ENCODE peak calls at places on chromosomes 2 and 18, in four cellular contexts. C is left ventricle myocardium inferior, K is upper lobe of left lung, Z is sigmoid colon. J is an unnamed sample.

GRCh38 chr2:222424281-222424728 is at the start of gene SGPP2:
- DNase-seq in C (peak; percentile 20), Z (no peak), K (peak; percentile 91), J (no peak)

GRCh38 chr2:208183526-208183925 is 6.3 kb downstream of the C2orf80 start:
- DNase-seq in K (no peak), Z (no peak), C (no peak), J (no peak)

GRCh38 chr2:118061135-118061955 is 26.9 kb upstream of the INSIG2 start:
- DNase-seq in Z (no peak), K (no peak), C (no peak), J (no peak)

GRCh38 chr2:39379643-39380524 is 57.2 kb downstream of the MAP4K3 start:
- DNase-seq in K (no peak), C (no peak), Z (no peak), J (no peak)

GRCh38 chr2:176003958-176004357 is 1.9 kb upstream of the LNPK start:
- DNase-seq in Z (no peak), K (no peak), C (no peak), J (no peak)

GRCh38 chr2:12819098-12819465 is 102.3 kb downstream of the TRIB2 start:
- DNase-seq in K (no peak), Z (peak; percentile 94), C (peak; percentile 60), J (peak; percentile 36)

GRCh38 chr18:51236225-51236624 is 38.7 kb upstream of the MEX3C start:
- DNase-seq in K (no peak), C (no peak), Z (no peak), J (no peak)

GRCh38 chr2:165594935-165595255 is 125.4 kb downstream of the CSRNP3 start:
- DNase-seq in C (no peak), K (no peak), Z (no peak), J (no peak)

GRCh38 chr2:134027980-134028379 is 225.9 kb upstream of the MGAT5 start:
- DNase-seq in K (peak; percentile 75), Z (no peak), C (peak; percentile 19), J (no peak)

GRCh38 chr2:198314559-198315153 is 510.3 kb downstream of the PLCL1 start:
- DNase-seq in C (no peak), K (no peak), Z (no peak), J (no peak)

GRCh38 chr2:198309673-198310280 is 505.4 kb downstream of the PLCL1 start:
- DNase-seq in C (no peak), Z (no peak), K (no peak), J (no peak)

GRCh38 chr2:174607989-174608865 is 10.6 kb upstream of the WIPF1 start:
- DNase-seq in C (no peak), K (no peak), Z (no peak), J (no peak)

GRCh38 chr2:133768261-133769021 is 200.2 kb upstream of the NCKAP5 start:
- DNase-seq in Z (no peak), C (peak; percentile 76), K (no peak), J (no peak)

GRCh38 chr2:8849322-8849721 is 11.9 kb upstream of the KIDINS220 start:
- DNase-seq in C (no peak), Z (no peak), K (no peak), J (no peak)

GRCh38 chr2:40797115-40797514 is 345.2 kb upstream of the SLC8A1 start:
- DNase-seq in C (no peak), K (no peak), Z (no peak), J (no peak)

GRCh38 chr2:176991421-176991820 is 221.2 kb upstream of the HNRNPA3 start:
- DNase-seq in C (no peak), K (no peak), Z (no peak), J (no peak)

GRCh38 chr2:43284967-43285366 is 58.6 kb upstream of the ZFP36L2 start:
- DNase-seq in C (no peak), Z (no peak), K (no peak), J (no peak)

GRCh38 chr18:49625021-49625691 is 63.3 kb downstream of the LIPG start:
- DNase-seq in K (no peak), Z (no peak), C (no peak), J (no peak)

GRCh38 chr2:7766978-7767565 is 849.9 kb downstream of the RNF144A start:
- DNase-seq in K (peak; percentile 76), Z (peak; percentile 95), C (no peak), J (no peak)

GRCh38 chr2:149166958-149167810 is 128.7 kb downstream of the LYPD6B start:
- DNase-seq in C (no peak), K (no peak), Z (no peak), J (no peak)

GRCh38 chr2:105790467-105791118 is 45.9 kb downstream of the NCK2 start:
- DNase-seq in K (peak; percentile 52), Z (no peak), C (no peak), J (no peak)

GRCh38 chr2:40130251-40130994 is 321.5 kb downstream of the SLC8A1 start:
- DNase-seq in C (peak; percentile 59), Z (no peak), K (no peak), J (no peak)

GRCh38 chr2:422676-423435 is 135.0 kb upstream of the ALKAL2 start:
- DNase-seq in Z (no peak), C (no peak), K (no peak), J (no peak)

GRCh38 chr2:96342085-96342484 is 6.5 kb downstream of the NCAPH start:
- DNase-seq in Z (no peak), C (no peak), K (no peak), J (no peak)

GRCh38 chr2:45578056-45578843 is 32.8 kb downstream of the SRBD1 start:
- DNase-seq in Z (no peak), C (no peak), K (no peak), J (no peak)

GRCh38 chr2:149009928-149010461 is 28.5 kb upstream of the LYPD6B start:
- DNase-seq in K (peak; percentile 75), Z (no peak), C (no peak), J (no peak)

GRCh38 chr2:75021672-75022071 is 63.2 kb downstream of the POLE4 start:
- DNase-seq in Z (no peak), C (no peak), K (no peak), J (no peak)

GRCh38 chr2:86468162-86469033 is 27.2 kb downstream of the KDM3A start:
- DNase-seq in C (no peak), Z (no peak), K (no peak), J (no peak)

GRCh38 chr18:80247403-80247916 is at the start of gene PARD6G:
- DNase-seq in C (peak; percentile 85), Z (peak; percentile 93), K (peak; percentile 96), J (no peak)

GRCh38 chr18:33579147-33579867 is 1.3 kb downstream of the ASXL3 start:
- DNase-seq in K (no peak), C (no peak), Z (no peak), J (no peak)

GRCh38 chr2:204268458-204268857 is 276.8 kb upstream of the PARD3B start:
- DNase-seq in Z (no peak), K (no peak), C (no peak), J (no peak)

GRCh38 chr18:57930476-57930875 is 113.5 kb upstream of the NEDD4L start:
- DNase-seq in Z (no peak), C (no peak), K (no peak), J (no peak)

GRCh38 chr18:76273036-76273545 is 222.0 kb downstream of the ZNF516 start:
- DNase-seq in C (no peak), K (no peak), Z (no peak), J (no peak)

GRCh38 chr2:222320441-222321395 is 21.9 kb upstream of the PAX3 start:
- DNase-seq in C (peak; percentile 59), K (peak; percentile 68), Z (no peak), J (no peak)

GRCh38 chr2:207504513-207505171 is 25.1 kb upstream of the CREB1 start:
- DNase-seq in C (peak; percentile 30), K (no peak), Z (no peak), J (no peak)

GRCh38 chr2:45256867-45257641 is 247.8 kb upstream of the SIX2 start:
- DNase-seq in Z (no peak), C (no peak), K (peak; percentile 38), J (no peak)

GRCh38 chr18:44748582-44748981 is 67.9 kb downstream of the SETBP1 start:
- DNase-seq in C (no peak), K (no peak), Z (no peak), J (no peak)

GRCh38 chr2:83063933-83064332 is 1395.1 kb downstream of the SUCLG1 start:
- DNase-seq in Z (no peak), C (no peak), K (no peak), J (no peak)

GRCh38 chr2:155844481-155844880 is 488.0 kb downstream of the NR4A2 start:
- DNase-seq in K (no peak), Z (no peak), C (no peak), J (no peak)
- H3K27ac ChIP-seq in K (no peak overlapping the region), Z (no peak overlapping the region), C (no peak overlapping the region), J (no peak overlapping the region)

DNA sequence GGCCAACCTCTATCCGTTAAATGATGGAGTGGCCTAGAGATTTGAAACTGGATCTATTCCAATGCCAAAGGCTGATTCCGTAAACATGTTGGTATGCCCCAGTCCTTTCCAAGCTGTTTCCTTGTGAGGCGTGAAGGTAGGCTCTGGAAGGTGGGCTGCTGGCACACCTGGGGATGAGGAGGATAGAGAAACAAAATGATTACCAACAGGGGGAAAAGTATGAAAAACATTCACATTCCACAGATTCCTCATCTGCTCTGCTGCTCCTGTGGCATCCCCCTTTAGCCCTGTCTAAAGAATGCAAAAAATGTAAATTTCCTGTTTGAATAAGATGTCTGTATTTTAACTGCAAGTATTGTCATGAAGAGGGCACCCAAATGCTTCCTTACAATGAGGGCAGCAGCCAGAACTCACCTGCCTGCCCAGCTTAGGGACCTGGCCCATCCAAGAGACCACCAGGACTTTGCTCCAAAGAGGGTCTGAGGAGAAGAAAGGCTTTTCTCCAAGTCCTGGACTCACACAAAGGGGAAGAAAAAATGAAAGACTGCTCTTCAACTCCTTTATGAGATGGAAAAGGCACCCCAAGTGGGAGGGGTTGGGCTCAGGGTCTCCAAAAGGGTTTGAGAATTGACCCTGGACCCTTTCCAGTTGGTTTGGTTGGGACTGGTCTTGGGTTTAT is 132.3 kb upstream of the PELI1 start:
- DNase-seq in K (no peak), Z (no peak), C (no peak), J (no peak)
- H3K4me3 ChIP-seq in K (no peak overlapping the region), Z (no peak overlapping the region), C (no peak overlapping the region), J (no peak overlapping the region)

DNA sequence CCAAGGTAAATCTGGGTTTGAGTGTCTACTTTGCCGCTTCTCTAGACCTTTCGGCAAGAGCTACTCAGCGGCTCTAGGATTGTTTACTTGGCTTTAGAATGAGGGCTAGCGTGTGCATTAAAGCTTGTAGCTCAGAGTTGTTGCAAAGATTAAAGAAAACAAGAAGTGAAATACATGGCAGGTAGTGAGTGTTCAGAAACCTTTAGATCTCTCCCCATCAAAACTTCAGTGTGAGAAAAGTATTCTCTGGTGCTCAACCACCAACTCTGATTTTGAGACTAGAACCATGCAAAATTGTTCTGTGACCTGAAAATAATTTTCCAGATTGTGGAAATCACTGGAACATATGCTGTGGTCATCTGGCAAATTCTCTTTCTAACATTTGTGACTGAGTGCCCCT is 512.0 kb downstream of the CMPK2 start:
- DNase-seq in Z (no peak), K (no peak), C (no peak), J (no peak)
- H3K27ac ChIP-seq in Z (no peak overlapping the region), K (no peak overlapping the region), C (no peak overlapping the region), J (no peak overlapping the region)

GRCh38 chr2:112644155-112644932 is 1.4 kb upstream of the SLC20A1 start:
- DNase-seq in Z (no peak), K (no peak), C (no peak), J (no peak)
- H3K4me3 ChIP-seq in Z (peak overlapping the region; percentile 93), K (peak overlapping the region; percentile 92), C (peak overlapping the region; percentile 90), J (no peak overlapping the region)

J was measured in esophagus squamous epithelium.